ENCODE peak calls at places on chromosomes 7 and 10, in ten cellular contexts. One of them, this sample, is unnamed.

GRCh38 chr7:133230591-133231194 is 22.2 kb upstream of the EXOC4 start:
- DNase-seq in heart left ventricle: no peak
- DNase-seq in BJ: peak; percentile 5
- DNase-seq in A549: peak; percentile 25
- DNase-seq in dorsolateral prefrontal cortex: no peak
- DNase-seq in fibroblast of lung: peak; percentile 16
- DNase-seq in GM06990: no peak
- DNase-seq in mammary epithelial cell: peak; percentile 32
- DNase-seq in neural progenitor cell: peak; percentile 62
- DNase-seq in endothelial cell of umbilical vein: peak; percentile 73
- DNase-seq in this sample: no peak

GRCh38 chr7:7761974-7762769 is 43.8 kb upstream of the RPA3 start:
- DNase-seq in mammary epithelial cell: peak; percentile 54
- DNase-seq in GM06990: no peak
- DNase-seq in BJ: no peak
- DNase-seq in fibroblast of lung: peak; percentile 32
- DNase-seq in endothelial cell of umbilical vein: peak; percentile 69
- DNase-seq in dorsolateral prefrontal cortex: no peak
- DNase-seq in heart left ventricle: no peak
- DNase-seq in A549: no peak
- DNase-seq in neural progenitor cell: no peak
- DNase-seq in this sample: no peak

GRCh38 chr10:24850726-24851300 is 101.6 kb downstream of the PRTFDC1 start:
- DNase-seq in heart left ventricle: no peak
- DNase-seq in mammary epithelial cell: no peak
- DNase-seq in A549: no peak
- DNase-seq in dorsolateral prefrontal cortex: no peak
- DNase-seq in neural progenitor cell: no peak
- DNase-seq in fibroblast of lung: no peak
- DNase-seq in GM06990: peak; percentile 5
- DNase-seq in BJ: no peak
- DNase-seq in endothelial cell of umbilical vein: no peak
- DNase-seq in this sample: no peak

GRCh38 chr7:82257118-82257695 is 186.4 kb downstream of the CACNA2D1 start:
- DNase-seq in heart left ventricle: no peak
- DNase-seq in fibroblast of lung: no peak
- DNase-seq in GM06990: no peak
- DNase-seq in mammary epithelial cell: no peak
- DNase-seq in BJ: no peak
- DNase-seq in A549: no peak
- DNase-seq in dorsolateral prefrontal cortex: no peak
- DNase-seq in neural progenitor cell: no peak
- DNase-seq in endothelial cell of umbilical vein: no peak
- DNase-seq in this sample: no peak

GRCh38 chr10:117461766-117462423 is 80.7 kb upstream of the EMX2 start:
- DNase-seq in dorsolateral prefrontal cortex: no peak
- DNase-seq in GM06990: no peak
- DNase-seq in endothelial cell of umbilical vein: peak; percentile 95
- DNase-seq in fibroblast of lung: peak; percentile 88
- DNase-seq in neural progenitor cell: no peak
- DNase-seq in mammary epithelial cell: peak; percentile 93
- DNase-seq in A549: peak; percentile 62
- DNase-seq in BJ: peak; percentile 98
- DNase-seq in heart left ventricle: no peak
- DNase-seq in this sample: no peak

GRCh38 chr10:95201736-95202135 is 7.7 kb downstream of the ACSM6 start:
- DNase-seq in neural progenitor cell: no peak
- DNase-seq in mammary epithelial cell: peak; percentile 89
- DNase-seq in GM06990: no peak
- DNase-seq in A549: peak; percentile 60
- DNase-seq in dorsolateral prefrontal cortex: no peak
- DNase-seq in heart left ventricle: no peak
- DNase-seq in endothelial cell of umbilical vein: no peak
- DNase-seq in BJ: no peak
- DNase-seq in fibroblast of lung: peak; percentile 56
- DNase-seq in this sample: no peak

GRCh38 chr10:9911488-9911887 is 1106.2 kb upstream of the CELF2 start:
- DNase-seq in BJ: no peak
- DNase-seq in GM06990: no peak
- DNase-seq in heart left ventricle: no peak
- DNase-seq in fibroblast of lung: no peak
- DNase-seq in mammary epithelial cell: no peak
- DNase-seq in neural progenitor cell: no peak
- DNase-seq in dorsolateral prefrontal cortex: no peak
- DNase-seq in A549: no peak
- DNase-seq in endothelial cell of umbilical vein: no peak
- DNase-seq in this sample: no peak

GRCh38 chr10:10007972-10008371 is 1009.7 kb upstream of the CELF2 start:
- DNase-seq in fibroblast of lung: peak; percentile 9
- DNase-seq in BJ: no peak
- DNase-seq in mammary epithelial cell: no peak
- DNase-seq in GM06990: peak; percentile 14
- DNase-seq in A549: no peak
- DNase-seq in dorsolateral prefrontal cortex: no peak
- DNase-seq in neural progenitor cell: no peak
- DNase-seq in endothelial cell of umbilical vein: no peak
- DNase-seq in heart left ventricle: no peak
- DNase-seq in this sample: no peak

GRCh38 chr7:151062399-151063211 is 3.2 kb downstream of the SLC4A2 start:
- DNase-seq in A549: peak; percentile 97
- DNase-seq in fibroblast of lung: peak; percentile 88
- DNase-seq in mammary epithelial cell: peak; percentile 64
- DNase-seq in endothelial cell of umbilical vein: no peak
- DNase-seq in dorsolateral prefrontal cortex: no peak
- DNase-seq in BJ: no peak
- DNase-seq in GM06990: no peak
- DNase-seq in heart left ventricle: no peak
- DNase-seq in neural progenitor cell: peak; percentile 88
- DNase-seq in this sample: no peak
- TF ChIP-seq CTCF in A549: no peak
- TF ChIP-seq CTCF in fibroblast of lung: no peak
- TF ChIP-seq CTCF in mammary epithelial cell: no peak
- TF ChIP-seq CTCF in endothelial cell of umbilical vein: no peak
- TF ChIP-seq CTCF in dorsolateral prefrontal cortex: no peak
- TF ChIP-seq CTCF in BJ: no peak
- TF ChIP-seq CTCF in GM06990: no peak
- TF ChIP-seq CTCF in heart left ventricle: no peak
- TF ChIP-seq CTCF in neural progenitor cell: no peak
- TF ChIP-seq CTCF in this sample: no peak

GRCh38 chr10:62154231-62154630 is 114.4 kb downstream of the RTKN2 start:
- DNase-seq in mammary epithelial cell: no peak
- DNase-seq in GM06990: no peak
- DNase-seq in endothelial cell of umbilical vein: no peak
- DNase-seq in heart left ventricle: no peak
- DNase-seq in A549: no peak
- DNase-seq in dorsolateral prefrontal cortex: no peak
- DNase-seq in neural progenitor cell: no peak
- DNase-seq in fibroblast of lung: no peak
- DNase-seq in BJ: no peak
- DNase-seq in this sample: no peak
- TF ChIP-seq CTCF in mammary epithelial cell: no peak
- TF ChIP-seq CTCF in GM06990: no peak
- TF ChIP-seq CTCF in endothelial cell of umbilical vein: no peak
- TF ChIP-seq CTCF in heart left ventricle: no peak
- TF ChIP-seq CTCF in A549: no peak
- TF ChIP-seq CTCF in dorsolateral prefrontal cortex: no peak
- TF ChIP-seq CTCF in neural progenitor cell: no peak
- TF ChIP-seq CTCF in fibroblast of lung: no peak
- TF ChIP-seq CTCF in BJ: no peak
- TF ChIP-seq CTCF in this sample: no peak

GRCh38 chr10:101749511-101750016 is 26.4 kb downstream of the FGF8 start:
- DNase-seq in mammary epithelial cell: no peak
- DNase-seq in heart left ventricle: no peak
- DNase-seq in BJ: no peak
- DNase-seq in A549: no peak
- DNase-seq in GM06990: no peak
- DNase-seq in fibroblast of lung: no peak
- DNase-seq in neural progenitor cell: peak; percentile 62
- DNase-seq in endothelial cell of umbilical vein: no peak
- DNase-seq in dorsolateral prefrontal cortex: no peak
- DNase-seq in this sample: no peak

GRCh38 chr10:101748496-101748895 is 27.4 kb downstream of the FGF8 start:
- DNase-seq in A549: no peak
- DNase-seq in neural progenitor cell: no peak
- DNase-seq in heart left ventricle: no peak
- DNase-seq in endothelial cell of umbilical vein: no peak
- DNase-seq in mammary epithelial cell: no peak
- DNase-seq in GM06990: no peak
- DNase-seq in fibroblast of lung: no peak
- DNase-seq in dorsolateral prefrontal cortex: no peak
- DNase-seq in BJ: no peak
- DNase-seq in this sample: no peak

GRCh38 chr10:101752241-101752640 is 23.7 kb downstream of the FGF8 start:
- DNase-seq in fibroblast of lung: no peak
- DNase-seq in neural progenitor cell: no peak
- DNase-seq in heart left ventricle: no peak
- DNase-seq in GM06990: no peak
- DNase-seq in BJ: no peak
- DNase-seq in A549: no peak
- DNase-seq in dorsolateral prefrontal cortex: no peak
- DNase-seq in endothelial cell of umbilical vein: no peak
- DNase-seq in mammary epithelial cell: no peak
- DNase-seq in this sample: no peak

GRCh38 chr10:101745074-101745690 is 30.7 kb downstream of the FGF8 start:
- DNase-seq in neural progenitor cell: no peak
- DNase-seq in GM06990: no peak
- DNase-seq in fibroblast of lung: no peak
- DNase-seq in mammary epithelial cell: no peak
- DNase-seq in BJ: no peak
- DNase-seq in endothelial cell of umbilical vein: no peak
- DNase-seq in A549: no peak
- DNase-seq in heart left ventricle: no peak
- DNase-seq in dorsolateral prefrontal cortex: no peak
- DNase-seq in this sample: no peak

DNA sequence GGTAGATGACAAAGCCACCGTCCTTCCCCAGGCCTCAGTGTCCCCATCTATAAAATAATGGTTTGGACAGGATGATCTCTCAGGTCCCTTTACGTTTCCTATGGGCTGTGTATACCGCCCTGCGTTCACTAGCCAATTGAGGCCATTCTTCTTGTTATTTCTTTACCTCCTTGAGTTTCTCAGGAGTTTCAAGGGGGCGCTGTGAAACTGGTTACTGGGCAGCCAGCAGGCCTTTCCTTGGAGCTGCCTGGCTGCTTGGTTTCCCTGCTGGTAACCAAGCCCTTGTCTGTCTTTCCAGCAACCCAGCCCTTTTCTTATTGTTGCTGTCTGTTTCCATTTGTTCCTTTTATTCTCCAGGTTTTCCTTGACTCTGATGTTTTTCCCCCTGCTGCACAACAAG is 26.9 kb downstream of the FGF8 start:
- DNase-seq in endothelial cell of umbilical vein: no peak
- DNase-seq in mammary epithelial cell: no peak
- DNase-seq in A549: no peak
- DNase-seq in fibroblast of lung: no peak
- DNase-seq in GM06990: no peak
- DNase-seq in dorsolateral prefrontal cortex: no peak
- DNase-seq in BJ: no peak
- DNase-seq in heart left ventricle: no peak
- DNase-seq in neural progenitor cell: peak; percentile 89
- DNase-seq in this sample: no peak
- TF ChIP-seq CTCF in endothelial cell of umbilical vein: no peak
- TF ChIP-seq CTCF in mammary epithelial cell: no peak
- TF ChIP-seq CTCF in A549: peak; percentile 7
- TF ChIP-seq CTCF in fibroblast of lung: no peak
- TF ChIP-seq CTCF in GM06990: no peak
- TF ChIP-seq CTCF in dorsolateral prefrontal cortex: no peak
- TF ChIP-seq CTCF in BJ: no peak
- TF ChIP-seq CTCF in heart left ventricle: no peak
- TF ChIP-seq CTCF in neural progenitor cell: peak; percentile 68
- TF ChIP-seq CTCF in this sample: no peak

DNA sequence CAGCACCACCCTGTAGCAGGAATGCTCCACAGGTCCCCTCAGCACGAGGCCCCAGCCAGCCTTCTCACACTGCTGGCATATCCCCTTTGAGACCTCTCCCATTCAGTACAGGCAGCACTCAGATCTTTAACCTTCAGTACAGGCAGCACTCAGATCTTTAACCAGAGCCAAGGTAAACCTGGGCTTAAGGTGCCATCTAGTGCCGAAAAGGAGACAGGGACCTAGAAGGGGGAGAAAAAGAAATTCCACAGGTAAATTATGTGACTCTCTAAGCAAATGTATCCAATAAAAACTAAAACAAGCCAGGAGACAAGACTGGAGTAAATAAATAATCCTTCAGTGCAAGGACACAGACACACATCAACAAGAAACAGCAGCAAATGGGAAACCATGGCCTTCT is 358.6 kb downstream of the PTPRN2 start:
- DNase-seq in neural progenitor cell: peak; percentile 66
- DNase-seq in mammary epithelial cell: no peak
- DNase-seq in endothelial cell of umbilical vein: no peak
- DNase-seq in fibroblast of lung: no peak
- DNase-seq in GM06990: no peak
- DNase-seq in BJ: no peak
- DNase-seq in dorsolateral prefrontal cortex: no peak
- DNase-seq in heart left ventricle: no peak
- DNase-seq in A549: no peak
- DNase-seq in this sample: no peak
- TF ChIP-seq CTCF in neural progenitor cell: peak; percentile 68
- TF ChIP-seq CTCF in mammary epithelial cell: no peak
- TF ChIP-seq CTCF in endothelial cell of umbilical vein: no peak
- TF ChIP-seq CTCF in fibroblast of lung: no peak
- TF ChIP-seq CTCF in GM06990: no peak
- TF ChIP-seq CTCF in BJ: no peak
- TF ChIP-seq CTCF in dorsolateral prefrontal cortex: no peak
- TF ChIP-seq CTCF in heart left ventricle: no peak
- TF ChIP-seq CTCF in A549: no peak
- TF ChIP-seq CTCF in this sample: no peak

DNA sequence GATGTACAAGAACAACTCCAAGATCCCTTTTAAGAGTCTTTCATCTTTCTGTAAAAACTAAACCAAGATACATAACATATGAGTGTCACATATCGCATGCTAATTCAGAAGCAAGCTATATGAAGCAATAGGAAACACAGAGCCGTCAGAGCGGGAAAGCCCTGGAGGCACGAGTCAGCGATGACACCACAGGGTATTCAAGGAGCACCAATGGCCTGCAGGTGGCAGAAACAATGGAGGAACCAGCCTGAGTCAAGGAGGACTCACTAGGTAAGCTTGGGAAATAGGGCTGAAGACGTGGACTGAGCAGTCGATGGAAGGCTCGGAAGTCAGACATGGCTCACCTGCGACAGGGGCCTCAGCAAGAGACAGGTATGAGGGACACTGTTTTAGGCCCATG is 214.4 kb downstream of the FAM107B start:
- DNase-seq in dorsolateral prefrontal cortex: no peak
- DNase-seq in A549: peak; percentile 48
- DNase-seq in GM06990: no peak
- DNase-seq in fibroblast of lung: peak; percentile 65
- DNase-seq in neural progenitor cell: peak; percentile 56
- DNase-seq in heart left ventricle: no peak
- DNase-seq in mammary epithelial cell: peak; percentile 94
- DNase-seq in BJ: no peak
- DNase-seq in endothelial cell of umbilical vein: peak; percentile 78
- DNase-seq in this sample: no peak
- TF ChIP-seq CTCF in dorsolateral prefrontal cortex: peak; percentile 9
- TF ChIP-seq CTCF in A549: no peak
- TF ChIP-seq CTCF in GM06990: peak; percentile 42
- TF ChIP-seq CTCF in fibroblast of lung: no peak
- TF ChIP-seq CTCF in neural progenitor cell: peak; percentile 49
- TF ChIP-seq CTCF in heart left ventricle: no peak
- TF ChIP-seq CTCF in mammary epithelial cell: peak; percentile 3
- TF ChIP-seq CTCF in BJ: peak; percentile 15
- TF ChIP-seq CTCF in endothelial cell of umbilical vein: peak; percentile 24
- TF ChIP-seq CTCF in this sample: peak; percentile 10